ENCODE peak calls at places on chromosomes 4 and X, in five cellular contexts. One of them, this sample, is unnamed.

GRCh38 chr4:1218892-1219552 is 29.9 kb downstream of the CTBP1 start:
- DNase-seq in stimulated activated CD4-positive, alpha-beta T cell treated with anti-CD3 and anti-CD28 coated beads, Interleukin-12 subunit alpha, Interleukin-12 subunit beta, amount 100 ng/mL, for 48 hours: no peak
- DNase-seq in NCI-H2171: no peak
- DNase-seq in PC-3: no peak
- DNase-seq in GM12891: peak; percentile 61
- DNase-seq in this sample: no peak

GRCh38 chr4:116391020-116391419 is 694.4 kb downstream of the TRAM1L1 start:
- DNase-seq in stimulated activated CD4-positive, alpha-beta T cell treated with anti-CD3 and anti-CD28 coated beads, Interleukin-12 subunit alpha, Interleukin-12 subunit beta, amount 100 ng/mL, for 48 hours: no peak
- DNase-seq in NCI-H2171: no peak
- DNase-seq in PC-3: no peak
- DNase-seq in GM12891: no peak
- DNase-seq in this sample: no peak

GRCh38 chr4:141853091-141853734 is 216.8 kb downstream of the IL15 start:
- DNase-seq in stimulated activated CD4-positive, alpha-beta T cell treated with anti-CD3 and anti-CD28 coated beads, Interleukin-12 subunit alpha, Interleukin-12 subunit beta, amount 100 ng/mL, for 48 hours: no peak
- DNase-seq in NCI-H2171: no peak
- DNase-seq in PC-3: peak; percentile 98
- DNase-seq in GM12891: no peak
- DNase-seq in this sample: peak; percentile 52

GRCh38 chr4:89404530-89404929 is 96.9 kb upstream of the GPRIN3 start:
- DNase-seq in stimulated activated CD4-positive, alpha-beta T cell treated with anti-CD3 and anti-CD28 coated beads, Interleukin-12 subunit alpha, Interleukin-12 subunit beta, amount 100 ng/mL, for 48 hours: no peak
- DNase-seq in NCI-H2171: no peak
- DNase-seq in PC-3: no peak
- DNase-seq in GM12891: no peak
- DNase-seq in this sample: no peak

GRCh38 chrX:40156472-40157227 is 58.9 kb upstream of the BCOR start:
- DNase-seq in stimulated activated CD4-positive, alpha-beta T cell treated with anti-CD3 and anti-CD28 coated beads, Interleukin-12 subunit alpha, Interleukin-12 subunit beta, amount 100 ng/mL, for 48 hours: no peak
- DNase-seq in NCI-H2171: no peak
- DNase-seq in PC-3: no peak
- DNase-seq in GM12891: no peak
- DNase-seq in this sample: no peak

GRCh38 chrX:3939967-3940610 is 226.6 kb upstream of the PRKX start:
- DNase-seq in stimulated activated CD4-positive, alpha-beta T cell treated with anti-CD3 and anti-CD28 coated beads, Interleukin-12 subunit alpha, Interleukin-12 subunit beta, amount 100 ng/mL, for 48 hours: no peak
- DNase-seq in NCI-H2171: peak; percentile 0
- DNase-seq in PC-3: peak; percentile 50
- DNase-seq in GM12891: no peak
- DNase-seq in this sample: peak; percentile 3

GRCh38 chr4:147388016-147388415 is 92.9 kb upstream of the EDNRA start:
- DNase-seq in stimulated activated CD4-positive, alpha-beta T cell treated with anti-CD3 and anti-CD28 coated beads, Interleukin-12 subunit alpha, Interleukin-12 subunit beta, amount 100 ng/mL, for 48 hours: no peak
- DNase-seq in NCI-H2171: no peak
- DNase-seq in PC-3: no peak
- DNase-seq in GM12891: no peak
- DNase-seq in this sample: no peak

GRCh38 chr4:108337923-108338322 is 169.2 kb upstream of the LEF1 start:
- DNase-seq in stimulated activated CD4-positive, alpha-beta T cell treated with anti-CD3 and anti-CD28 coated beads, Interleukin-12 subunit alpha, Interleukin-12 subunit beta, amount 100 ng/mL, for 48 hours: no peak
- DNase-seq in NCI-H2171: no peak
- DNase-seq in PC-3: no peak
- DNase-seq in GM12891: no peak
- DNase-seq in this sample: no peak

GRCh38 chrX:437636-438390 is 51.1 kb upstream of the PPP2R3B start:
- DNase-seq in stimulated activated CD4-positive, alpha-beta T cell treated with anti-CD3 and anti-CD28 coated beads, Interleukin-12 subunit alpha, Interleukin-12 subunit beta, amount 100 ng/mL, for 48 hours: no peak
- DNase-seq in NCI-H2171: no peak
- DNase-seq in PC-3: peak; percentile 3
- DNase-seq in GM12891: no peak
- DNase-seq in this sample: peak; percentile 17

GRCh38 chr4:79935264-79935663 is 137.8 kb downstream of the ANTXR2 start:
- DNase-seq in stimulated activated CD4-positive, alpha-beta T cell treated with anti-CD3 and anti-CD28 coated beads, Interleukin-12 subunit alpha, Interleukin-12 subunit beta, amount 100 ng/mL, for 48 hours: no peak
- DNase-seq in NCI-H2171: no peak
- DNase-seq in PC-3: no peak
- DNase-seq in GM12891: no peak
- DNase-seq in this sample: no peak

GRCh38 chrX:134685662-134686061 is 27.4 kb upstream of the PLAC1 start:
- DNase-seq in stimulated activated CD4-positive, alpha-beta T cell treated with anti-CD3 and anti-CD28 coated beads, Interleukin-12 subunit alpha, Interleukin-12 subunit beta, amount 100 ng/mL, for 48 hours: no peak
- DNase-seq in NCI-H2171: no peak
- DNase-seq in PC-3: no peak
- DNase-seq in GM12891: no peak
- DNase-seq in this sample: no peak

This sample was measured in RWPE1.